ENCODE peak calls at places on chromosomes 4 and X, in eight cellular contexts. P is endodermal cell, H is endothelial cell, K is upper lobe of right lung, I is CD14-positive monocyte, R is cardiac muscle cell, S is upper lobe of left lung, F is pancreas. W is an unnamed sample.

GRCh38 chr4:51906167-51906647 is 63.3 kb downstream of the DCUN1D4 start:
- DNase-seq in P (no peak), H (no peak), K (no peak), I (peak; percentile 62), R (no peak), S (no peak), F (no peak), W (no peak)

GRCh38 chr4:77007358-77008230 is 58.0 kb downstream of the SEPTIN11 start:
- DNase-seq in P (no peak), H (no peak), K (no peak), I (no peak), R (no peak), S (no peak), F (no peak), W (no peak)

GRCh38 chr4:141871086-141871485 is 234.7 kb downstream of the IL15 start:
- DNase-seq in P (no peak), H (no peak), K (no peak), I (no peak), R (no peak), S (no peak), F (no peak), W (no peak)

GRCh38 chrX:34300871-34301270 is 168.8 kb upstream of the FAM47A start:
- DNase-seq in P (peak; percentile 83), H (peak; percentile 42), K (no peak), I (no peak), R (peak; percentile 74), S (no peak), F (no peak), W (no peak)

GRCh38 chr4:2247128-2248043 is 5.5 kb upstream of the HAUS3 start:
- DNase-seq in P (peak; percentile 41), H (peak; percentile 4), K (no peak), I (no peak), R (no peak), S (peak; percentile 82), F (peak; percentile 73), W (peak; percentile 92)

GRCh38 chrX:38800981-38801845 is at the start of gene MID1IP1:
- DNase-seq in P (peak; percentile 95), H (peak; percentile 76), K (peak; percentile 95), I (peak; percentile 87), R (peak; percentile 96), S (peak; percentile 95), F (peak; percentile 93), W (peak; percentile 83)

GRCh38 chr4:114384629-114385028 is 214.0 kb upstream of the UGT8 start:
- DNase-seq in P (no peak), H (peak; percentile 10), K (no peak), I (no peak), R (peak; percentile 49), S (no peak), F (no peak), W (no peak)

GRCh38 chr4:134634301-134634700 is 432.7 kb upstream of the PABPC4L start:
- DNase-seq in P (no peak), H (no peak), K (no peak), I (no peak), R (no peak), S (no peak), F (no peak), W (no peak)

GRCh38 chr4:122584517-122584916 is 36.3 kb downstream of the IL21 start:
- DNase-seq in P (no peak), H (no peak), K (no peak), I (no peak), R (no peak), S (no peak), F (no peak), W (no peak)

GRCh38 chr4:140684314-140684713 is 71.9 kb downstream of the TBC1D9 start:
- DNase-seq in P (no peak), H (no peak), K (no peak), I (no peak), R (no peak), S (no peak), F (no peak), W (no peak)

GRCh38 chrX:151153086-151153485 is 23.3 kb upstream of the GPR50 start:
- DNase-seq in P (peak; percentile 78), H (peak; percentile 5), K (no peak), I (no peak), R (peak; percentile 34), S (no peak), F (no peak), W (no peak)

GRCh38 chr4:73070072-73070385 is 513 bp upstream of the COX18 start:
- DNase-seq in P (no peak), H (no peak), K (no peak), I (no peak), R (no peak), S (no peak), F (no peak), W (no peak)

GRCh38 chr4:137909910-137910309 is 332.2 kb downstream of the SLC7A11 start:
- DNase-seq in P (peak; percentile 53), H (no peak), K (peak; percentile 45), I (no peak), R (peak; percentile 55), S (no peak), F (no peak), W (no peak)

GRCh38 chr4:41394362-41394960 is 137.7 kb downstream of the UCHL1 start:
- DNase-seq in P (no peak), H (no peak), K (no peak), I (no peak), R (no peak), S (no peak), F (no peak), W (no peak)

GRCh38 chr4:8837181-8837811 is 34.3 kb downstream of the HMX1 start:
- DNase-seq in P (peak; percentile 73), H (no peak), K (peak; percentile 60), I (peak; percentile 16), R (no peak), S (peak; percentile 63), F (peak; percentile 44), W (peak; percentile 73)

GRCh38 chrX:20363003-20363674 is 96.4 kb upstream of the RPS6KA3 start:
- DNase-seq in P (no peak), H (no peak), K (no peak), I (no peak), R (no peak), S (no peak), F (no peak), W (no peak)

GRCh38 chrX:41846714-41847113 is 76.6 kb downstream of the CASK start:
- DNase-seq in P (no peak), H (no peak), K (no peak), I (no peak), R (no peak), S (no peak), F (no peak), W (no peak)

GRCh38 chr4:8725071-8725841 is 132.7 kb downstream of the CPZ start:
- DNase-seq in P (peak; percentile 62), H (no peak), K (peak; percentile 54), I (peak; percentile 43), R (peak; percentile 28), S (peak; percentile 71), F (peak; percentile 74), W (peak; percentile 83)

GRCh38 chrX:150100261-150100660 is 162.0 kb upstream of the EOLA2 start:
- DNase-seq in P (no peak), H (no peak), K (no peak), I (no peak), R (no peak), S (no peak), F (no peak), W (no peak)

GRCh38 chr4:180057198-180057821 is 2185.9 kb upstream of the TENM3 start:
- DNase-seq in P (peak; percentile 59), H (peak; percentile 27), K (no peak), I (no peak), R (peak; percentile 27), S (no peak), F (no peak), W (no peak)

GRCh38 chr4:14387647-14388046 is 614.6 kb upstream of the CPEB2 start:
- DNase-seq in P (no peak), H (no peak), K (no peak), I (no peak), R (peak; percentile 37), S (no peak), F (no peak), W (no peak)

GRCh38 chr4:115780268-115780667 is 666.8 kb upstream of the NDST4 start:
- DNase-seq in P (no peak), H (no peak), K (no peak), I (no peak), R (no peak), S (no peak), F (no peak), W (no peak)
- TF ChIP-seq CTCF in P (no peak), H (no peak), K (no peak), I (no peak), R (no peak), S (no peak), F (no peak), W (no peak)

DNA sequence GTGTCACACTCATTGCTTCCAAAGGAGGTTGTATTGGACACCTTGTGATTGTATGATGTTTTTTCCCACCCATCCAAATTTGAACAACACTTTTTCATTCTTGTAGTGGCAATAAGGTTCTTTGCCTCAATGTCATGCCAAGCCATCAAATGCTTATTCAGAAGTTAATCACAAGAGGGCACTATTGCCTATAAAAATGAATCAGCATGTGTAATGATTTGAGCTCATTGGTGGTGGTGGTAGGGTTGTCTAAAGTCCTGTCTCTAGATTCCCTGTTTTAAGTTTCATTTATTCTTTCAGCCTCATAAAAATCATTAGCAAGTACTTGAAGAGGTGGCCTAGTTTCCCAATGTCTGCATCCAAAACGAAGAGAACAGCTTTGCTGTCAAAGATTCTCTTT is 37.0 kb downstream of the IRS4 start:
- DNase-seq in P (no peak), H (no peak), K (no peak), I (no peak), R (peak; percentile 39), S (no peak), F (no peak), W (no peak)
- TF ChIP-seq CTCF in P (peak; percentile 78), H (no peak), K (peak; percentile 19), I (no peak), R (peak; percentile 29), S (no peak), F (peak; percentile 36), W (peak; percentile 80)

DNA sequence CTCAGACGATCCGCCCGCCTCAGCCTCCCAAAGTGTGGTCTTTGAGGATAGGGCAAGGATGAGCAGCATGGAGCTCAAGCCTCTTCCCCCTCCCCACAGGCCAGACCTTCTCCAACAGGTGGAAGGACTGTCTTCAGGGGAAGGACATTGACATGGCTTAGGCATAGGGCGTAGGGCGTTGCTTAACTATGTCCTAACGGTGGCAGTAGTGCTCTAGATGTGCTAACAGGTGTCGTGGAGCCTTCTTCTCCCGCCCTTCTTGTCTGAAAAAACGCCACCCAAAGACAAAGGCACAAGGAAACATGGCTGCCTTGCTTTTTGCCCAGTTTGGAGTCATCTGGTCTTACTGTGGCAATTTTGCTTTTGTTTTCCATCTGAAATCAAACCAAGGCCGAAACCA is 219.8 kb downstream of the OR13H1 start:
- DNase-seq in P (no peak), H (no peak), K (no peak), I (no peak), R (no peak), S (no peak), F (no peak), W (no peak)
- TF ChIP-seq CTCF in P (no peak), H (no peak), K (no peak), I (no peak), R (no peak), S (no peak), F (peak; percentile 20), W (no peak)

DNA sequence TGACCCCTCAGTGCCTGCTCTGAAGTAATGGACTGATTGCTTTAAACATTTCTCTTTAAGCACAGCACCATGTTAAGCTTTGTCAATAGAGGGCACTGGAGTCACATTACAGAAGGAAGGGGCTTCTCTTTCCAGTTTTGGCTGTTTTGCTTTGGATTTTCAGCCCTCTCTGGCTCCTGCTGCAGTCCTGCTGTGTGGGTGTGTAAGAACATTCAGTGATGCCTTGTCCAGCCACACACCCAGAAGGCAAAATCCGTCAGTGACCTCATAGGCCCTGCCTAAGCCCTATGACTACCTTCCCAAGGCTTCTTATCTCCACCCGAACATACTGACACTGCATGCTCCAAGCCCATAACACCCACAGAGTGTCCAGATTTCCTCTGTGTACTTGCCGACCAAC is 215.3 kb upstream of the CTSO start:
- DNase-seq in P (peak; percentile 67), H (peak; percentile 48), K (no peak), I (no peak), R (peak; percentile 49), S (no peak), F (no peak), W (no peak)
- TF ChIP-seq CTCF in P (peak; percentile 80), H (peak; percentile 21), K (peak; percentile 46), I (no peak), R (peak; percentile 73), S (peak; percentile 20), F (no peak), W (peak; percentile 89)